ENCODE peak calls at places on chromosomes 6 and 20, in four cellular contexts. One of them, this sample, is unnamed.
A peak's percentile ranks its signal among the peaks of the same experiment; 100 is the strongest.

GRCh38 chr6:42017021-42017643 is 33.2 kb upstream of the TAF8 start:
- DNase-seq in stimulated activated CD8-positive, alpha-beta memory T cell treated with anti-CD3 and anti-CD28 coated beads, Interleukin-15, amount 100 ng/mL, for 1 hour: no peak
- DNase-seq in NCI-H1105: no peak
- DNase-seq in neural crest cell: no peak
- DNase-seq in this sample: no peak

GRCh38 chr6:148935705-148936306 is 189.0 kb downstream of the UST start:
- DNase-seq in neural crest cell: no peak
- DNase-seq in stimulated activated CD8-positive, alpha-beta memory T cell treated with anti-CD3 and anti-CD28 coated beads, Interleukin-15, amount 100 ng/mL, for 1 hour: no peak
- DNase-seq in NCI-H1105: no peak
- DNase-seq in this sample: no peak

GRCh38 chr6:73782911-73783310 is 86.9 kb downstream of the CD109 start:
- DNase-seq in NCI-H1105: no peak
- DNase-seq in stimulated activated CD8-positive, alpha-beta memory T cell treated with anti-CD3 and anti-CD28 coated beads, Interleukin-15, amount 100 ng/mL, for 1 hour: no peak
- DNase-seq in neural crest cell: no peak
- DNase-seq in this sample: no peak

GRCh38 chr6:15350386-15351083 is 104.7 kb downstream of the JARID2 start:
- DNase-seq in stimulated activated CD8-positive, alpha-beta memory T cell treated with anti-CD3 and anti-CD28 coated beads, Interleukin-15, amount 100 ng/mL, for 1 hour: no peak
- DNase-seq in neural crest cell: no peak
- DNase-seq in NCI-H1105: peak; percentile 11
- DNase-seq in this sample: no peak

GRCh38 chr6:158593670-158594069 is 33.8 kb downstream of the TMEM181 start:
- DNase-seq in neural crest cell: no peak
- DNase-seq in NCI-H1105: no peak
- DNase-seq in stimulated activated CD8-positive, alpha-beta memory T cell treated with anti-CD3 and anti-CD28 coated beads, Interleukin-15, amount 100 ng/mL, for 1 hour: no peak
- DNase-seq in this sample: no peak

GRCh38 chr6:53492860-53493634 is 51.9 kb downstream of the GCLC start:
- DNase-seq in stimulated activated CD8-positive, alpha-beta memory T cell treated with anti-CD3 and anti-CD28 coated beads, Interleukin-15, amount 100 ng/mL, for 1 hour: no peak
- DNase-seq in NCI-H1105: peak; percentile 21
- DNase-seq in neural crest cell: no peak
- DNase-seq in this sample: peak; percentile 59

GRCh38 chr20:41366546-41367392 is at the start of gene EMILIN3:
- DNase-seq in neural crest cell: peak; percentile 58
- DNase-seq in stimulated activated CD8-positive, alpha-beta memory T cell treated with anti-CD3 and anti-CD28 coated beads, Interleukin-15, amount 100 ng/mL, for 1 hour: no peak
- DNase-seq in NCI-H1105: no peak
- DNase-seq in this sample: no peak

GRCh38 chr20:3121271-3121911 is 36.9 kb upstream of the AVP start:
- DNase-seq in stimulated activated CD8-positive, alpha-beta memory T cell treated with anti-CD3 and anti-CD28 coated beads, Interleukin-15, amount 100 ng/mL, for 1 hour: no peak
- DNase-seq in NCI-H1105: no peak
- DNase-seq in neural crest cell: no peak
- DNase-seq in this sample: no peak

GRCh38 chr6:166626177-166627038 is 643 bp downstream of the RPS6KA2 start:
- DNase-seq in stimulated activated CD8-positive, alpha-beta memory T cell treated with anti-CD3 and anti-CD28 coated beads, Interleukin-15, amount 100 ng/mL, for 1 hour: no peak
- DNase-seq in neural crest cell: peak; percentile 21
- DNase-seq in NCI-H1105: peak; percentile 83
- DNase-seq in this sample: peak; percentile 76

GRCh38 chr6:683742-684440 is 9.0 kb downstream of the EXOC2 start:
- DNase-seq in NCI-H1105: peak; percentile 60
- DNase-seq in stimulated activated CD8-positive, alpha-beta memory T cell treated with anti-CD3 and anti-CD28 coated beads, Interleukin-15, amount 100 ng/mL, for 1 hour: no peak
- DNase-seq in neural crest cell: peak; percentile 40
- DNase-seq in this sample: peak; percentile 42

GRCh38 chr20:51335329-51335841 is 207.1 kb downstream of the NFATC2 start:
- DNase-seq in neural crest cell: no peak
- DNase-seq in NCI-H1105: no peak
- DNase-seq in stimulated activated CD8-positive, alpha-beta memory T cell treated with anti-CD3 and anti-CD28 coated beads, Interleukin-15, amount 100 ng/mL, for 1 hour: no peak
- DNase-seq in this sample: no peak

GRCh38 chr6:43078651-43079050 is 2.5 kb downstream of the PTK7 start:
- DNase-seq in stimulated activated CD8-positive, alpha-beta memory T cell treated with anti-CD3 and anti-CD28 coated beads, Interleukin-15, amount 100 ng/mL, for 1 hour: no peak
- DNase-seq in neural crest cell: no peak
- DNase-seq in NCI-H1105: no peak
- DNase-seq in this sample: no peak

GRCh38 chr6:5557506-5557905 is 296.2 kb downstream of the FARS2 start:
- DNase-seq in NCI-H1105: no peak
- DNase-seq in neural crest cell: no peak
- DNase-seq in stimulated activated CD8-positive, alpha-beta memory T cell treated with anti-CD3 and anti-CD28 coated beads, Interleukin-15, amount 100 ng/mL, for 1 hour: no peak
- DNase-seq in this sample: no peak

GRCh38 chr6:70028246-70028645 is 161.9 kb downstream of the COL19A1 start:
- DNase-seq in stimulated activated CD8-positive, alpha-beta memory T cell treated with anti-CD3 and anti-CD28 coated beads, Interleukin-15, amount 100 ng/mL, for 1 hour: no peak
- DNase-seq in NCI-H1105: no peak
- DNase-seq in neural crest cell: no peak
- DNase-seq in this sample: no peak

GRCh38 chr20:37986873-37987601 is 46.2 kb downstream of the TTI1 start:
- DNase-seq in NCI-H1105: no peak
- DNase-seq in neural crest cell: no peak
- DNase-seq in stimulated activated CD8-positive, alpha-beta memory T cell treated with anti-CD3 and anti-CD28 coated beads, Interleukin-15, amount 100 ng/mL, for 1 hour: no peak
- DNase-seq in this sample: no peak

GRCh38 chr6:40799296-40800020 is 212.3 kb upstream of the LRFN2 start:
- DNase-seq in NCI-H1105: no peak
- DNase-seq in neural crest cell: no peak
- DNase-seq in stimulated activated CD8-positive, alpha-beta memory T cell treated with anti-CD3 and anti-CD28 coated beads, Interleukin-15, amount 100 ng/mL, for 1 hour: no peak
- DNase-seq in this sample: peak; percentile 31

GRCh38 chr20:61828891-61829290 is 236.8 kb downstream of the TAF4 start:
- DNase-seq in neural crest cell: no peak
- DNase-seq in stimulated activated CD8-positive, alpha-beta memory T cell treated with anti-CD3 and anti-CD28 coated beads, Interleukin-15, amount 100 ng/mL, for 1 hour: no peak
- DNase-seq in NCI-H1105: no peak
- DNase-seq in this sample: no peak

GRCh38 chr6:131979515-131980337 is 28.6 kb upstream of the CCN2 start:
- DNase-seq in stimulated activated CD8-positive, alpha-beta memory T cell treated with anti-CD3 and anti-CD28 coated beads, Interleukin-15, amount 100 ng/mL, for 1 hour: no peak
- DNase-seq in neural crest cell: no peak
- DNase-seq in NCI-H1105: no peak
- DNase-seq in this sample: no peak

GRCh38 chr6:152423216-152424103 is 213.7 kb downstream of the SYNE1 start:
- DNase-seq in NCI-H1105: no peak
- DNase-seq in neural crest cell: no peak
- DNase-seq in stimulated activated CD8-positive, alpha-beta memory T cell treated with anti-CD3 and anti-CD28 coated beads, Interleukin-15, amount 100 ng/mL, for 1 hour: no peak
- DNase-seq in this sample: no peak

GRCh38 chr6:157095084-157095483 is 228.2 kb downstream of the TMEM242 start:
- DNase-seq in NCI-H1105: no peak
- DNase-seq in neural crest cell: no peak
- DNase-seq in stimulated activated CD8-positive, alpha-beta memory T cell treated with anti-CD3 and anti-CD28 coated beads, Interleukin-15, amount 100 ng/mL, for 1 hour: no peak
- DNase-seq in this sample: no peak

GRCh38 chr6:136549359-136550044 is 720 bp downstream of the MAP7 start:
- DNase-seq in NCI-H1105: no peak
- DNase-seq in neural crest cell: no peak
- DNase-seq in stimulated activated CD8-positive, alpha-beta memory T cell treated with anti-CD3 and anti-CD28 coated beads, Interleukin-15, amount 100 ng/mL, for 1 hour: no peak
- DNase-seq in this sample: no peak

GRCh38 chr20:60117040-60117439 is 158.8 kb downstream of the CDH26 start:
- DNase-seq in neural crest cell: no peak
- DNase-seq in stimulated activated CD8-positive, alpha-beta memory T cell treated with anti-CD3 and anti-CD28 coated beads, Interleukin-15, amount 100 ng/mL, for 1 hour: no peak
- DNase-seq in NCI-H1105: no peak
- DNase-seq in this sample: no peak

GRCh38 chr6:120198033-120198432 is 848.5 kb upstream of the MAN1A1 start:
- DNase-seq in stimulated activated CD8-positive, alpha-beta memory T cell treated with anti-CD3 and anti-CD28 coated beads, Interleukin-15, amount 100 ng/mL, for 1 hour: no peak
- DNase-seq in neural crest cell: no peak
- DNase-seq in NCI-H1105: no peak
- DNase-seq in this sample: no peak

GRCh38 chr6:84773133-84773430 is 8.7 kb upstream of the TBX18 start:
- DNase-seq in NCI-H1105: no peak
- DNase-seq in neural crest cell: no peak
- DNase-seq in stimulated activated CD8-positive, alpha-beta memory T cell treated with anti-CD3 and anti-CD28 coated beads, Interleukin-15, amount 100 ng/mL, for 1 hour: no peak
- DNase-seq in this sample: no peak

GRCh38 chr6:16766836-16767745 is 5.8 kb upstream of the ATXN1 start:
- DNase-seq in stimulated activated CD8-positive, alpha-beta memory T cell treated with anti-CD3 and anti-CD28 coated beads, Interleukin-15, amount 100 ng/mL, for 1 hour: no peak
- DNase-seq in NCI-H1105: no peak
- DNase-seq in neural crest cell: no peak
- DNase-seq in this sample: no peak